ENCODE peak calls at places on chromosomes 6 and 20, in four cellular contexts. I is AG04449, S is right atrium auricular region, C is H54. U is an unnamed sample.

GRCh38 chr6:145532361-145532760 is 203.0 kb downstream of the EPM2A start:
- DNase-seq in I (no peak), S (no peak), C (no peak), U (no peak)

GRCh38 chr6:35140991-35141720 is at the start of gene TCP11:
- DNase-seq in I (no peak), S (no peak), C (no peak), U (no peak)

GRCh38 chr6:135722182-135722581 is 129.3 kb upstream of the PDE7B start:
- DNase-seq in I (no peak), S (no peak), C (no peak), U (no peak)

GRCh38 chr6:36805917-36806316 is 33.3 kb downstream of the CPNE5 start:
- DNase-seq in I (no peak), S (no peak), C (no peak), U (no peak)

GRCh38 chr6:128432394-128432793 is 88.0 kb downstream of the PTPRK start:
- DNase-seq in I (peak), S (no peak), C (peak), U (peak)

GRCh38 chr20:41138527-41139226 is 1.3 kb downstream of the PLCG1 start:
- DNase-seq in I (no peak), S (no peak), C (no peak), U (no peak)

GRCh38 chr20:63319164-63320040 is 26.4 kb downstream of the COL20A1 start:
- DNase-seq in I (no peak), S (no peak), C (no peak), U (no peak)

GRCh38 chr6:104705095-104705707 is 154.5 kb downstream of the HACE1 start:
- DNase-seq in I (no peak), S (no peak), C (no peak), U (no peak)

GRCh38 chr6:146850238-146850896 is 251.6 kb downstream of the ADGB start:
- DNase-seq in I (peak), S (no peak), C (no peak), U (peak)

GRCh38 chr6:71171478-71172070 is 117.0 kb upstream of the OGFRL1 start:
- DNase-seq in I (no peak), S (no peak), C (no peak), U (no peak)

U was measured in AG09309.